ENCODE peak calls at places on chromosomes 4 and X, in nine cellular contexts. K is AG04449, Z is A673, C is stomach, W is ovary, Q is tibial artery, X is retinal pigment epithelial cell, I is astrocyte, B is kidney epithelial cell. P is an unnamed sample.

GRCh38 chrX:45479835-45480422 is 279.3 kb upstream of the DIPK2B start:
- DNase-seq in K (peak), Z (no peak), C (no peak), W (no peak), Q (no peak), X (peak), I (peak), B (peak), P (peak)

GRCh38 chr4:73234712-73235111 is 23.9 kb downstream of the ANKRD17 start:
- DNase-seq in K (no peak), Z (no peak), C (no peak), W (no peak), Q (no peak), X (no peak), I (no peak), B (no peak), P (no peak)

GRCh38 chrX:7139202-7140081 is 8.1 kb upstream of the STS start:
- DNase-seq in K (peak), Z (no peak), C (no peak), W (no peak), Q (no peak), X (no peak), I (peak), B (no peak), P (peak)

GRCh38 chrX:124113799-124114600 is 152.5 kb downstream of the STAG2 start:
- DNase-seq in K (no peak), Z (no peak), C (no peak), W (no peak), Q (no peak), X (no peak), I (no peak), B (no peak), P (no peak)

GRCh38 chr4:123043793-123044425 is 121.5 kb upstream of the NUDT6 start:
- DNase-seq in K (no peak), Z (no peak), C (no peak), W (no peak), Q (no peak), X (no peak), I (no peak), B (no peak), P (no peak)

GRCh38 chr4:40651280-40651679 is 21.6 kb upstream of the RBM47 start:
- DNase-seq in K (no peak), Z (no peak), C (no peak), W (no peak), Q (no peak), X (no peak), I (no peak), B (no peak), P (no peak)

GRCh38 chr4:54657556-54658313 is at the start of gene KIT:
- DNase-seq in K (no peak), Z (peak), C (peak), W (peak), Q (peak), X (no peak), I (no peak), B (no peak), P (no peak)

GRCh38 chrX:150765237-150765636 is 72.0 kb downstream of the MTMR1 start:
- DNase-seq in K (no peak), Z (no peak), C (no peak), W (no peak), Q (no peak), X (no peak), I (no peak), B (no peak), P (no peak)

GRCh38 chr4:86362510-86362909 is 2.7 kb upstream of the MAPK10 start:
- DNase-seq in K (no peak), Z (no peak), C (no peak), W (no peak), Q (no peak), X (no peak), I (no peak), B (no peak), P (no peak)

GRCh38 chrX:132820675-132821074 is 137.8 kb downstream of the HS6ST2 start:
- DNase-seq in K (no peak), Z (no peak), C (no peak), W (no peak), Q (no peak), X (no peak), I (no peak), B (no peak), P (no peak)

GRCh38 chr4:155339999-155340398 is 36.8 kb downstream of the MAP9 start:
- DNase-seq in K (no peak), Z (no peak), C (no peak), W (no peak), Q (no peak), X (no peak), I (no peak), B (no peak), P (no peak)

GRCh38 chrX:16665089-16665488 is 15.1 kb downstream of the S100G start:
- DNase-seq in K (no peak), Z (peak), C (no peak), W (no peak), Q (no peak), X (no peak), I (peak), B (no peak), P (peak)

GRCh38 chr4:158521490-158522111 is at the start of gene RXFP1:
- DNase-seq in K (no peak), Z (no peak), C (no peak), W (no peak), Q (no peak), X (no peak), I (no peak), B (no peak), P (peak)

GRCh38 chrX:9131066-9131465 is 97.1 kb upstream of the FAM9B start:
- DNase-seq in K (no peak), Z (no peak), C (no peak), W (no peak), Q (no peak), X (no peak), I (no peak), B (no peak), P (no peak)

GRCh38 chr4:7306566-7306965 is 114.2 kb downstream of the SORCS2 start:
- DNase-seq in K (no peak), Z (no peak), C (no peak), W (no peak), Q (no peak), X (no peak), I (no peak), B (no peak), P (no peak)

GRCh38 chr4:144709793-144710525 is 64.0 kb downstream of the HHIP start:
- DNase-seq in K (no peak), Z (no peak), C (no peak), W (no peak), Q (no peak), X (no peak), I (peak), B (peak), P (peak)

GRCh38 chr4:81359207-81359606 is 112.5 kb downstream of the RASGEF1B start:
- DNase-seq in K (no peak), Z (no peak), C (no peak), W (no peak), Q (no peak), X (no peak), I (no peak), B (no peak), P (no peak)

GRCh38 chr4:5959221-5959982 is 58.8 kb downstream of the C4orf50 start:
- DNase-seq in K (no peak), Z (peak), C (peak), W (no peak), Q (no peak), X (no peak), I (no peak), B (no peak), P (no peak)

GRCh38 chr4:89175611-89176010 is 64.3 kb downstream of the TIGD2 start:
- DNase-seq in K (no peak), Z (no peak), C (no peak), W (no peak), Q (no peak), X (no peak), I (no peak), B (no peak), P (no peak)

GRCh38 chrX:143363419-143363818 is 153.9 kb downstream of the SPANXN3 start:
- DNase-seq in K (no peak), Z (no peak), C (no peak), W (no peak), Q (no peak), X (no peak), I (no peak), B (no peak), P (no peak)

GRCh38 chrX:152635941-152636340 is 1.8 kb upstream of the GABRQ start:
- DNase-seq in K (peak), Z (peak), C (no peak), W (no peak), Q (no peak), X (peak), I (peak), B (no peak), P (peak)

GRCh38 chr4:52852696-52853095 is 9.4 kb upstream of the RASL11B start:
- DNase-seq in K (no peak), Z (no peak), C (no peak), W (no peak), Q (no peak), X (no peak), I (peak), B (no peak), P (peak)

GRCh38 chr4:99394913-99395312 is 40.2 kb downstream of the ADH7 start:
- DNase-seq in K (no peak), Z (no peak), C (no peak), W (no peak), Q (no peak), X (no peak), I (peak), B (no peak), P (peak)

DNA sequence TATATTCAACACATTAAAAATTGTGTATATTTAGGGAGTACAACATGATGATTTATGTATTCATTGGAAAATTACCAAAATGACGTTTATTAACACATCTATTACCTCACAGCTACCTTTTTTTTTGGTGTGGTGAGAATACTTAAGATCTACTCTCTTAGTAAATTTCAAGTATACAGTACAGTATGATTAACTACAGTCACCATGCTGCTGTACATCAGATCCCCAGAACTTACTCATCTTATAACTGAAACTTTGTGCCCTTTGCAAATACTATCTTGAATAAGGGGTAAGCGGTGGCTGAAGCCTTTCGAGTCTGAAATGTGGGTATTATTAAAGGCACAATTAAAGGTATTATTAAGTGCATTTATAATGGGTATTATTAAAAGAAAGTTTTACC is 976 bp downstream of the PHKA1 start:
- DNase-seq in K (no peak), Z (no peak), C (no peak), W (no peak), Q (no peak), X (no peak), I (no peak), B (no peak), P (peak)
- H3K4me3 ChIP-seq in K (no peak), Z (peak), C (peak), W (peak), Q (peak), X (peak), I (peak), B (peak), P (no peak)

DNA sequence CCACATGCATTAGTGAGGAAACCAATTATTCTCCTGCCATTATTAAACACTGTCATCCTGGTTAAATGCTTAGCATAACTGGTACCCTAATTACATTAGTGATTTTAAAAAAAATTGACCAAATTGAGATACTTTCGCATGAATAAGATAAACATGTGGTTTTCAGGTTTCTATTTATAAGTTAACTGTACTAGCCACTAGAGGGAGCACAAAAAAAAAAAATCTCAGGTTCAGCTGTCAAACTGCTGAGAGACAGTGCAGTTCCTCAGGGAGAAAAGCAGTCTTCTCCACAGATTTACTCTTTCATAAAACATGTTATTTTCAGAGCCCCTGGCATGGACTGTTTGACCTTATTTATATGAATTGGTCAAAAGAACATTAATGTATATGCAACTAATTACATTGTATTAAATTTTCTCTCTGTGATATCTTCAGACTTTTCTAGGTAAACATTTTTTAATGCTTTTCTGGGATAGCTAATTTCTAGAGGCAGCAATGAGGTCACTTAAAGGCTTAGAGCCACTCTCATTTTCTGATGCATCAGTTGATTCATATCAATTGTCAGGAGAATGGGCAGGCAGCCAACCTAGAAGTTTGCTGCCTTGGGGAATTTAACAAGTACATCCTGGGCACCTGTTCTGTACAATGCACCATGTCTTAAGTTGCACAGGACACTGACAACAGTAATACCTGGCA is 167.5 kb downstream of the CDS1 start:
- DNase-seq in K (peak), Z (peak), C (no peak), W (no peak), Q (no peak), X (peak), I (peak), B (peak), P (peak)
- TF ChIP-seq CTCF in K (peak), Z (peak), C (peak), W (peak), Q (peak), X (peak), I (peak), B (peak), P (peak)

DNA sequence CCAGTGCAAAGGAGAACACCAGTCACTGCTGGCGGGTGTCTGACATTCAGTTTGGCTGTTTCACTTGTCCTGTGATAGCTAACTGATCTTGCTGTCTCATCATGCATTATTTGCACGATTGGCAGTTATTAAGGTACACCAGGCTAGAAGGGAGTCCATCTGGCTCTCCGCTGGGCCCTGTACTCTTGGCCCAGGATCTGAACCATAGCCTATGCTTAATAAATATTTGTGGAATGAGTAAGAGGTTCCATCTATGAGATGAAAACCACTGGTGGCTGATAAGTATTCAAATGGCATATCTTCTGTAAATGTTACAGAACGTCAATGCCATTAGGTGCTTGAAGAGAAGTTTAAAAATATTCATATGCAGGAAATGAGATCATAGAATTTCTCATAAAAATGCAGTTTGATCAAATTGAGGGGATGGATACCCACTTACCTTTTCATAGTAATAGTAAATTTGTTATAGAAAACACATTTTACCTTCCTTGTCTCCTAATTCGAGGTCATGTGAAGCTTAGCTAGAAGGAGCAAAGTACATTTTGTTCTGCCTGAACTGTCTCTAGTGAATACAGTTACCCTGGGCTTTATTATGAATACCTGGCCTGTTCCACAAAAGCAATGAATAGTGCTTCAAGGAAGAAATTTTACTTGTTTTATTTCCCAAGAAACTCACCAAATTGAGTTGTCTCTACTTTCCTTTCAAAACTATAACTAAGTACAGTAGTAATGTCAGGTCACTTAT is 213.5 kb downstream of the CBR4 start:
- DNase-seq in K (no peak), Z (no peak), C (peak), W (no peak), Q (no peak), X (no peak), I (peak), B (peak), P (peak)
- H3K4me3 ChIP-seq in K (no peak), Z (peak), C (no peak), W (no peak), Q (no peak), X (no peak), I (no peak), B (no peak), P (no peak)

GRCh38 chrX:112913807-112914206 is 73.2 kb upstream of the AMOT start:
- DNase-seq in K (no peak), Z (no peak), C (no peak), W (no peak), Q (no peak), X (no peak), I (no peak), B (no peak), P (no peak)
- TF ChIP-seq CTCF in K (no peak), Z (no peak), C (no peak), W (no peak), Q (no peak), X (peak), I (no peak), B (no peak), P (no peak)

GRCh38 chr4:102526532-102526931 is 25.4 kb downstream of the NFKB1 start:
- DNase-seq in K (no peak), Z (no peak), C (no peak), W (no peak), Q (no peak), X (no peak), I (no peak), B (no peak), P (no peak)
- H3K4me3 ChIP-seq in K (no peak), Z (no peak), C (no peak), W (no peak), Q (no peak), X (no peak), I (no peak), B (no peak), P (no peak)

GRCh38 chr4:21879187-21879586 is 69.4 kb downstream of the KCNIP4 start:
- DNase-seq in K (no peak), Z (no peak), C (no peak), W (no peak), Q (no peak), X (no peak), I (peak), B (no peak), P (peak)
- TF ChIP-seq CTCF in K (no peak), Z (no peak), C (no peak), W (no peak), Q (no peak), X (peak), I (no peak), B (peak), P (peak)

DNA sequence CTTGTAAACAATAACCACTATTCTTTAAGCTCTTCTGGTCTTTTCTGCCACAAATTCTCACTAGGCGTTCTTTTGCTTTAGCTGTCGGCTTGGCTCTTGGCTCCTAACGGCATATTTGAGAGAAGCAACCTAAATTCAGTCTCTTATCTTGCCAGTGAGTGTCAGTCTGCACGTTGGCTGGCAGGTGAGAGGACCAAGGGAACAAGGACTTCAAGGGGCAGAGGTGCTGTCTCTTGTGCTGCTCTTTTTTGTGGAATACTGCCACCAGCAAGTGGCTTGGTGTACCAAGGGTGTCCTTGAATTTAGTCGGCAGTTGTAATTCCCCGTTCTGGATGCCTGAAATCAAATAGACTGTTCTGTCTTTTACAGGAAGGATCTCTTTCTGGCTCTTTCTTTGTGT is 77.8 kb upstream of the SLC4A4 start:
- DNase-seq in K (no peak), Z (no peak), C (no peak), W (no peak), Q (no peak), X (no peak), I (no peak), B (no peak), P (no peak)
- H3K4me3 ChIP-seq in K (no peak), Z (no peak), C (no peak), W (no peak), Q (no peak), X (no peak), I (no peak), B (no peak), P (no peak)

GRCh38 chr4:9861561-9861960 is 80.1 kb downstream of the DRD5 start:
- DNase-seq in K (no peak), Z (no peak), C (no peak), W (no peak), Q (no peak), X (no peak), I (no peak), B (no peak), P (no peak)
- TF ChIP-seq CTCF in K (no peak), Z (no peak), C (no peak), W (no peak), Q (no peak), X (no peak), I (no peak), B (no peak), P (no peak)

DNA sequence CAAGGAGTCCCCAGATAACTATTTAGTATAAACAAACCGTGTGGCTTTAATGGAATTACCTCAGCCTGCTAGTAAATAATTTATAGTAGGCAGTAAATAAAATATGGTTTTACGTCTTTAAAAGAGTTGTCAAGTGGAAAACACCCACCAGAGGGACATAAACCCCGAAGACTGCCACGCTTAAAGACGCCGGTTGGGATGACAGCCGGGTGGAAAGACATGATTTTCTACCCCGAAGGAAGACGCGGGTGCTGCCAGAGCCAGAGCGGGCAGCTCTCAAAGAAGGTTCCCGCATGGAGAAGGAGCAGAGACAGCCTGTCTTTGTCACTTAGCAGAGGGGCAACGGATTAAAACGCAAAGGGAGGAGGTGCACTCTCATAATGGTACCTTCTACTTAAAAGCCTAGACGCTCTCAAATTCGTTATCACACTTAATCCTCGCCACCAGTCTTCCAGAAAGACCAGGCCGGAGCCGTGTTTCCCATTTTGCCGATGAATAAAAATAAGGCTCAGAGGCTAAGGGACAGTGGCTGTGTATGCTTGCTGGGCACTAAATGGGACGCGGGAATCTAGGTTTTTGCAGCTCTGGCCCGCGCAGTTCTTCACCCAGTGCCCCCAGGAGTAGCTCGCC is 140.5 kb upstream of the ZIC3 start:
- DNase-seq in K (no peak), Z (no peak), C (no peak), W (no peak), Q (no peak), X (no peak), I (no peak), B (no peak), P (no peak)
- H3K4me3 ChIP-seq in K (no peak), Z (no peak), C (no peak), W (no peak), Q (no peak), X (no peak), I (no peak), B (no peak), P (no peak)